ENCODE peak calls at places on chromosomes 3 and 15, in four cellular contexts. F, P, Z and Q are unnamed samples.

GRCh38 chr3:43765417-43766030 is 74.8 kb downstream of the ABHD5 start:
- DNase-seq in F (no peak), P (no peak), Z (no peak), Q (no peak)

GRCh38 chr3:130783629-130784028 is 37.0 kb upstream of the PIK3R4 start:
- DNase-seq in F (no peak), P (no peak), Z (no peak), Q (no peak)

GRCh38 chr3:70049761-70050160 is 50.2 kb downstream of the SAMMSON start:
- DNase-seq in F (no peak), P (no peak), Z (no peak), Q (no peak)

GRCh38 chr15:27541581-27541980 is 557.5 kb downstream of the OCA2 start:
- DNase-seq in F (no peak), P (no peak), Z (no peak), Q (no peak)

GRCh38 chr15:51223771-51224229 is 114.6 kb downstream of the CYP19A1 start:
- DNase-seq in F (no peak), P (peak; percentile 25), Z (peak; percentile 63), Q (no peak)

GRCh38 chr3:129118745-129119144 is 2.9 kb downstream of the RAB43 start:
- DNase-seq in F (no peak), P (no peak), Z (no peak), Q (no peak)

GRCh38 chr3:123411340-123412040 is 37.4 kb downstream of the ADCY5 start:
- DNase-seq in F (no peak), P (no peak), Z (no peak), Q (no peak)

GRCh38 chr3:165206454-165207266 is 10.5 kb upstream of the SLITRK3 start:
- DNase-seq in F (no peak), P (peak; percentile 65), Z (peak; percentile 8), Q (no peak)

GRCh38 chr15:91521996-91522395 is 331.5 kb upstream of the SLCO3A1 start:
- DNase-seq in F (no peak), P (no peak), Z (no peak), Q (no peak)

GRCh38 chr15:101020451-101020850 is 101.3 kb downstream of the LRRK1 start:
- DNase-seq in F (no peak), P (no peak), Z (no peak), Q (no peak)

GRCh38 chr3:134621824-134622223 is 29.0 kb downstream of the KY start:
- DNase-seq in F (no peak), P (no peak), Z (no peak), Q (no peak)

GRCh38 chr15:90814193-90814811 is 54.1 kb upstream of the FURIN start:
- DNase-seq in F (no peak), P (no peak), Z (no peak), Q (no peak)

GRCh38 chr3:133880886-133881455 is 14.7 kb downstream of the RAB6B start:
- DNase-seq in F (no peak), P (no peak), Z (no peak), Q (no peak)

GRCh38 chr3:55333923-55334322 is 153.2 kb downstream of the WNT5A start:
- DNase-seq in F (no peak), P (no peak), Z (no peak), Q (no peak)

GRCh38 chr3:156749244-156749643 is 74.9 kb downstream of the TIPARP start:
- DNase-seq in F (no peak), P (no peak), Z (no peak), Q (no peak)

GRCh38 chr3:20511863-20512262 is 325.9 kb upstream of the SGO1 start:
- DNase-seq in F (no peak), P (peak; percentile 60), Z (no peak), Q (peak; percentile 2)

GRCh38 chr3:146747928-146748327 is 142.8 kb upstream of the PLSCR5 start:
- DNase-seq in F (no peak), P (no peak), Z (no peak), Q (no peak)

GRCh38 chr3:19474169-19474568 is 325.9 kb downstream of the KCNH8 start:
- DNase-seq in F (no peak), P (no peak), Z (no peak), Q (no peak)

GRCh38 chr3:119322523-119323400 is 28.6 kb downstream of the ARHGAP31 start:
- DNase-seq in F (peak; percentile 73), P (peak; percentile 80), Z (peak; percentile 76), Q (peak; percentile 78)

DNA sequence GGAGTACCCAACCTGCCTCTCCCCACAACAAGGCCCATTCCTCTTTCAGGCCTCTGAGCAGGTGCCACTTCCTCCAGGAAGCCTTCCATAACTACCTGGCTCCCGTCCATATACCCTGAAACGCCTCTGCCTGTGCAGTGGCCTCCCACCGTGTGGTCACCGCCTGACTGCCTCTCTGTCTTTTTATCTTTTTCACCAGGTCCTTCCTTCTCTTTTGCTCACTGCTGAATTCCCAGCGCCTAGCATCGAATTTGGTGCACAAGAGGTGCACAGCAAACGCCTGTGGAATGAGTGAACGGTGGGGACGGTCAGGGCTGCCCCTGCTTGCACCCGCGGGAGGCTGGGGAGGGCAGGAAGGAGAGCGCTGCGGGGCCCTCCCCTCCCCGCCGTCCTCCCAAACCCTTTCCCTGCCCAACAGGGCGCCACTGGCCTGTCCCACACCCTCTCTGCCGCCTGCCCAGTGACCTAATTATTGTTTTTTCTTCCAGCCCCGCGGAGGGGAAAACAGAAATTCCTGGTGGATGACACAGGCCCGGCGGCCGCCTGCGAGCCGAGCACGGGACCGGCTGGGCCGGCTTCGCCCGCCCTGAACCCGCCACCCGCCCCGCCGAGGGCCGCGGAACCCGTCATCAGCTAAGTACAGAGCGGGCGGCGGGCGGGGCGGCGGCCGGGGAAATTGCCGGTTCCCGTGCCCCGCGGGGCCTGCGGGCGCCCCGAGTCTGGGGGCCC is 140.1 kb downstream of the SMAD6 start:
- DNase-seq in F (no peak), P (peak; percentile 65), Z (no peak), Q (no peak)
- TF ChIP-seq SPI1 in F (no peak), P (no peak), Z (no peak), Q (no peak)

DNA sequence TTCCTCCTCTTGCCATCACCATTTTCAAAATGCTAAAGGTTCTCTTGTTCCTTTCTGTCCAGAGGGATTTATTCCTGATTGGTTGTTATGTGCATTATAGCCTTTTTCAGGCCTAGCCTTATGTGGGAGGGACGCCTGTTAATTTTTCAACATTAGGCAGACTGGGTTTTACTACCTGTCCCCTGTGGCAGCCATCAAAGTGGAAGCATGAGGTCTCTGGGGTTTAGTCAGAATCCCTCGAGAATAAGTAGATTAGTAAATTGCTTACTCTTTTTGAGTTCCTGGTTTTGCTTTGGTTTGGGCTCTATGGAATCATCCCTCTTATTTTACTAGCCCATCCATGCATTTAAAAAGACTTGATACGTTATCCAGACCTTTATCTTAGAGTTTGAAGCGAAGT is 32.4 kb downstream of the PAK2 start:
- DNase-seq in F (no peak), P (no peak), Z (no peak), Q (no peak)
- TF ChIP-seq POLR2AphosphoS5 in F (no peak), P (no peak), Z (no peak), Q (no peak)

GRCh38 chr3:71511037-71511436 is 72.5 kb downstream of the FOXP1 start:
- DNase-seq in F (no peak), P (peak; percentile 48), Z (no peak), Q (no peak)

GRCh38 chr3:71512544-71512943 is 71.0 kb downstream of the FOXP1 start:
- DNase-seq in F (no peak), P (no peak), Z (no peak), Q (no peak)

GRCh38 chr3:71513081-71513480 is 70.4 kb downstream of the FOXP1 start:
- DNase-seq in F (no peak), P (no peak), Z (no peak), Q (no peak)

GRCh38 chr3:71511446-71511845 is 72.1 kb downstream of the FOXP1 start:
- DNase-seq in F (no peak), P (no peak), Z (no peak), Q (no peak)

GRCh38 chr3:71512000-71512399 is 71.5 kb downstream of the FOXP1 start:
- DNase-seq in F (no peak), P (peak; percentile 78), Z (no peak), Q (no peak)
- TF ChIP-seq SPI1 in F (no peak), P (no peak), Z (no peak), Q (no peak)

DNA sequence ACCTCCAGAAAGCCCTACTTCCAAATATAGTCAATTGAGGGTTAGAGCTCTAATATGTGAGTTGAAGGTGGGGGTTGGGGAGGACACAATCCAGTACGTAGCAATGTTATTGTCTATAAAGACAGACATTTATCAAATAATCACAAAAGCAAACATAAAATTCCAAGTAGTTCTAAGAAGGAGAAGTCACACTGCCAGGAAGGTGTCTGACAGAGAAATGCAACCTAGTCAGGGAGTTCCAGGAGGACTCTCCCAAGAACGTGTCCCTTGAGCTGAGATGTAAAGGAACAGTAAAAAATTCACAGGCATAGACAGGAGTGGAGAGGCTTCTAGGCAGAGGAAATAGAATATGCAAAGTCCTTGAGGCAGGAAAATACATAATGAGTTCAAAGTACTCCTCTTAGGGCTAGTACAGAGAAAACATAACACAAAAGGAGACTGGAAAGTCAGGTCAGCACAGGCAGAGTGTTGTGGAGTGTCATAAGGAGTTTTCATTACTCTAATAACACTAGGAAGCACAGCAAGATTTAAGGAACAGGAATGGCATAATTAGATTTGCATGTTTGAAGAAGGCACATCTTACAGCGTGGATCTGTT is 277.6 kb upstream of the STT3B start:
- DNase-seq in F (no peak), P (no peak), Z (no peak), Q (no peak)
- TF ChIP-seq POLR2AphosphoS5 in F (no peak), P (no peak), Z (no peak), Q (no peak)

GRCh38 chr3:9223683-9224082 is 25.8 kb downstream of the SRGAP3 start:
- DNase-seq in F (no peak), P (no peak), Z (no peak), Q (no peak)

GRCh38 chr3:9226326-9226725 is 23.1 kb downstream of the SRGAP3 start:
- DNase-seq in F (no peak), P (no peak), Z (no peak), Q (no peak)

GRCh38 chr3:9225268-9225667 is 24.2 kb downstream of the SRGAP3 start:
- DNase-seq in F (no peak), P (no peak), Z (no peak), Q (no peak)

GRCh38 chr3:9222956-9223639 is 26.3 kb downstream of the SRGAP3 start:
- DNase-seq in F (no peak), P (no peak), Z (no peak), Q (no peak)

GRCh38 chr3:9224490-9224889 is 25.0 kb downstream of the SRGAP3 start:
- DNase-seq in F (peak; percentile 53), P (no peak), Z (no peak), Q (peak; percentile 44)
- TF ChIP-seq SPI1 in F (no peak), P (no peak), Z (no peak), Q (no peak)

DNA sequence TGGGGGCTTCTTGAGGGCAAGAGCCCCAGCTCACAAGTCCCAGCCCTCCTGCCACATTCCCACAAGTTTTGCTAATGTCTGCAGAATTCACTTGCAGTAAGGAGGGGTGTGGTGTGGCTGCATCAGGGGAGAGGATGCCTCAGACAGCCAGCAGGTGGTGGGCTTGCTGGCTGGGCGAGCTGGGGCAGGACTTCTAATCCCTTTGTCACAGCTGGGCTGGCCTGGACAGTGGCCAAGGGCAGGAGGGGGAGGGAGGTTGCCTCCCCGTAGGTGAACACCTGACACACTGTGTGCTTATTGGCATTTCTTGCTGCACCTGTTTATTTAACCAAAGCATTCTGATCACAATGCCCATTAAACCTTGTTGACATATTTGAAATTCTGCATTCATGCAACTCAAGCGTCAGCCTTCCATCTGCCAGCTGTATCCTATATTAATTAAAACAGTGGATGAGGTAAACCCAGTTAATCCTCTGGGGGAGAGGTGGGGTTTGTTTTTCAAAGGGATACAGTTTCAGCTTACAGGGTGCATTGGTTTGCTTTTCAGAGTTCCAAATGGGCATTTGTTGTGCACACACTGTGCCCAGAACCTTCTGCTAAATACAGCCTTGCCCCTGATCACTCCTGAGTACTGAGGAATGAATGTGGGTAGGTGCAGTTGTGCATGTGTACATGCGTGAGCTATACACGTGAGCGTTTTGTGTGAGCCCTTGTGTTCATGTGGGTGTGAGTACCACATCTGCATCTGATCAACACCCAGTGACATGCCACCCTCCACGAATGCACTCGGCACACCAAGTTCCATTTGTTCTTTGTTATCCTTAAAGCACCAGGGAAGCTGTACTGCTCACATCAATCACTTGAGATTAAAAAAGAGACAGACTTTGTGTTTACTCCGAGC is 268.7 kb downstream of the XXYLT1 start:
- DNase-seq in F (peak; percentile 4), P (peak; percentile 77), Z (peak; percentile 57), Q (peak; percentile 63)
- TF ChIP-seq POLR2AphosphoS5 in F (no peak), P (peak; percentile 18), Z (peak; percentile 44), Q (no peak)